ENCODE peak calls at places on chromosomes 6 and 20, in six cellular contexts. One of them, this sample, is unnamed.

GRCh38 chr20:36259177-36259835 is 23.0 kb downstream of the AAR2 start:
- DNase-seq in GM06990: no peak
- DNase-seq in C1 segment of cervical spinal cord: no peak
- DNase-seq in HuH-7.5: no peak
- DNase-seq in foreskin fibroblast: no peak
- DNase-seq in LHCN-M2: no peak
- DNase-seq in this sample: no peak

GRCh38 chr6:10081957-10082356 is 332.9 kb downstream of the TFAP2A start:
- DNase-seq in GM06990: no peak
- DNase-seq in C1 segment of cervical spinal cord: no peak
- DNase-seq in HuH-7.5: no peak
- DNase-seq in foreskin fibroblast: no peak
- DNase-seq in LHCN-M2: no peak
- DNase-seq in this sample: no peak

GRCh38 chr20:18984238-18985200 is 170.9 kb downstream of the SCP2D1 start:
- DNase-seq in GM06990: no peak
- DNase-seq in C1 segment of cervical spinal cord: no peak
- DNase-seq in HuH-7.5: no peak
- DNase-seq in foreskin fibroblast: no peak
- DNase-seq in LHCN-M2: no peak
- DNase-seq in this sample: no peak

GRCh38 chr6:1619666-1620503 is 10.2 kb downstream of the FOXC1 start:
- DNase-seq in GM06990: no peak
- DNase-seq in C1 segment of cervical spinal cord: no peak
- DNase-seq in HuH-7.5: no peak
- DNase-seq in foreskin fibroblast: peak
- DNase-seq in LHCN-M2: no peak
- DNase-seq in this sample: peak

GRCh38 chr20:47464380-47465101 is 37.1 kb upstream of the NCOA3 start:
- DNase-seq in GM06990: no peak
- DNase-seq in C1 segment of cervical spinal cord: no peak
- DNase-seq in HuH-7.5: peak
- DNase-seq in foreskin fibroblast: peak
- DNase-seq in LHCN-M2: peak
- DNase-seq in this sample: no peak

GRCh38 chr20:41371361-41371760 is 4.7 kb upstream of the EMILIN3 start:
- DNase-seq in GM06990: no peak
- DNase-seq in C1 segment of cervical spinal cord: no peak
- DNase-seq in HuH-7.5: no peak
- DNase-seq in foreskin fibroblast: peak
- DNase-seq in LHCN-M2: no peak
- DNase-seq in this sample: no peak

GRCh38 chr6:150290429-150290828 is 78.4 kb upstream of the IYD start:
- DNase-seq in GM06990: no peak
- DNase-seq in C1 segment of cervical spinal cord: no peak
- DNase-seq in HuH-7.5: no peak
- DNase-seq in foreskin fibroblast: peak
- DNase-seq in LHCN-M2: no peak
- DNase-seq in this sample: no peak

GRCh38 chr20:3318226-3318884 is 79.4 kb upstream of the SLC4A11 start:
- DNase-seq in GM06990: no peak
- DNase-seq in C1 segment of cervical spinal cord: no peak
- DNase-seq in HuH-7.5: no peak
- DNase-seq in foreskin fibroblast: no peak
- DNase-seq in LHCN-M2: no peak
- DNase-seq in this sample: no peak

GRCh38 chr6:24431045-24431451 is 28.3 kb downstream of the MRS2 start:
- DNase-seq in GM06990: no peak
- DNase-seq in C1 segment of cervical spinal cord: no peak
- DNase-seq in HuH-7.5: peak
- DNase-seq in foreskin fibroblast: peak
- DNase-seq in LHCN-M2: peak
- DNase-seq in this sample: peak

GRCh38 chr6:144335914-144336313 is 50.8 kb downstream of the UTRN start:
- DNase-seq in GM06990: peak
- DNase-seq in C1 segment of cervical spinal cord: no peak
- DNase-seq in HuH-7.5: no peak
- DNase-seq in foreskin fibroblast: peak
- DNase-seq in LHCN-M2: peak
- DNase-seq in this sample: peak

GRCh38 chr6:34396518-34396917 is 4.0 kb upstream of the NUDT3 start:
- DNase-seq in GM06990: no peak
- DNase-seq in C1 segment of cervical spinal cord: no peak
- DNase-seq in HuH-7.5: no peak
- DNase-seq in foreskin fibroblast: no peak
- DNase-seq in LHCN-M2: no peak
- DNase-seq in this sample: no peak

GRCh38 chr20:31617432-31618104 is 12.5 kb downstream of the ID1 start:
- DNase-seq in GM06990: no peak
- DNase-seq in C1 segment of cervical spinal cord: no peak
- DNase-seq in HuH-7.5: no peak
- DNase-seq in foreskin fibroblast: no peak
- DNase-seq in LHCN-M2: no peak
- DNase-seq in this sample: no peak

GRCh38 chr6:26105109-26105730 is 18.0 kb downstream of the HFE start:
- DNase-seq in GM06990: no peak
- DNase-seq in C1 segment of cervical spinal cord: no peak
- DNase-seq in HuH-7.5: no peak
- DNase-seq in foreskin fibroblast: no peak
- DNase-seq in LHCN-M2: no peak
- DNase-seq in this sample: no peak

GRCh38 chr6:139470971-139471370 is 96.5 kb upstream of the CITED2 start:
- DNase-seq in GM06990: no peak
- DNase-seq in C1 segment of cervical spinal cord: no peak
- DNase-seq in HuH-7.5: no peak
- DNase-seq in foreskin fibroblast: no peak
- DNase-seq in LHCN-M2: no peak
- DNase-seq in this sample: no peak

GRCh38 chr20:48705208-48706115 is 122.3 kb downstream of the PREX1 start:
- DNase-seq in GM06990: no peak
- DNase-seq in C1 segment of cervical spinal cord: no peak
- DNase-seq in HuH-7.5: peak
- DNase-seq in foreskin fibroblast: peak
- DNase-seq in LHCN-M2: no peak
- DNase-seq in this sample: no peak

GRCh38 chr6:12134991-12135390 is 122.9 kb downstream of the HIVEP1 start:
- DNase-seq in GM06990: no peak
- DNase-seq in C1 segment of cervical spinal cord: no peak
- DNase-seq in HuH-7.5: no peak
- DNase-seq in foreskin fibroblast: no peak
- DNase-seq in LHCN-M2: no peak
- DNase-seq in this sample: no peak

GRCh38 chr20:61436268-61436667 is 184.2 kb downstream of the CDH4 start:
- DNase-seq in GM06990: no peak
- DNase-seq in C1 segment of cervical spinal cord: no peak
- DNase-seq in HuH-7.5: no peak
- DNase-seq in foreskin fibroblast: peak
- DNase-seq in LHCN-M2: peak
- DNase-seq in this sample: no peak

GRCh38 chr6:155883334-155883731 is 427.7 kb upstream of the NOX3 start:
- DNase-seq in GM06990: no peak
- DNase-seq in C1 segment of cervical spinal cord: no peak
- DNase-seq in HuH-7.5: no peak
- DNase-seq in foreskin fibroblast: peak
- DNase-seq in LHCN-M2: no peak
- DNase-seq in this sample: no peak

GRCh38 chr20:32153771-32154170 is 44.3 kb downstream of the TM9SF4 start:
- DNase-seq in GM06990: no peak
- DNase-seq in C1 segment of cervical spinal cord: no peak
- DNase-seq in HuH-7.5: no peak
- DNase-seq in foreskin fibroblast: no peak
- DNase-seq in LHCN-M2: no peak
- DNase-seq in this sample: no peak

GRCh38 chr6:149060985-149061760 is 256.3 kb upstream of the TAB2 start:
- DNase-seq in GM06990: no peak
- DNase-seq in C1 segment of cervical spinal cord: no peak
- DNase-seq in HuH-7.5: no peak
- DNase-seq in foreskin fibroblast: peak
- DNase-seq in LHCN-M2: peak
- DNase-seq in this sample: no peak

GRCh38 chr20:10671850-10672578 is 1.8 kb downstream of the JAG1 start:
- DNase-seq in GM06990: peak
- DNase-seq in C1 segment of cervical spinal cord: no peak
- DNase-seq in HuH-7.5: peak
- DNase-seq in foreskin fibroblast: peak
- DNase-seq in LHCN-M2: peak
- DNase-seq in this sample: peak

GRCh38 chr6:165585060-165585459 is 78.0 kb downstream of the PDE10A start:
- DNase-seq in GM06990: no peak
- DNase-seq in C1 segment of cervical spinal cord: no peak
- DNase-seq in HuH-7.5: no peak
- DNase-seq in foreskin fibroblast: no peak
- DNase-seq in LHCN-M2: peak
- DNase-seq in this sample: no peak

GRCh38 chr6:99993533-99994251 is at the start of gene MCHR2:
- DNase-seq in GM06990: peak
- DNase-seq in C1 segment of cervical spinal cord: no peak
- DNase-seq in HuH-7.5: peak
- DNase-seq in foreskin fibroblast: peak
- DNase-seq in LHCN-M2: no peak
- DNase-seq in this sample: no peak

GRCh38 chr6:118263929-118264486 is 284.1 kb upstream of the PLN start:
- DNase-seq in GM06990: no peak
- DNase-seq in C1 segment of cervical spinal cord: peak
- DNase-seq in HuH-7.5: no peak
- DNase-seq in foreskin fibroblast: no peak
- DNase-seq in LHCN-M2: peak
- DNase-seq in this sample: no peak

GRCh38 chr6:13365320-13365719 is 37.0 kb upstream of the TBC1D7 start:
- DNase-seq in GM06990: no peak
- DNase-seq in C1 segment of cervical spinal cord: no peak
- DNase-seq in HuH-7.5: no peak
- DNase-seq in foreskin fibroblast: no peak
- DNase-seq in LHCN-M2: no peak
- DNase-seq in this sample: no peak

GRCh38 chr6:80460396-80460912 is 354.0 kb downstream of the BCKDHB start:
- DNase-seq in GM06990: no peak
- DNase-seq in C1 segment of cervical spinal cord: no peak
- DNase-seq in HuH-7.5: no peak
- DNase-seq in foreskin fibroblast: no peak
- DNase-seq in LHCN-M2: peak
- DNase-seq in this sample: no peak

GRCh38 chr6:120056085-120056484 is 706.5 kb upstream of the MAN1A1 start:
- DNase-seq in GM06990: peak
- DNase-seq in C1 segment of cervical spinal cord: no peak
- DNase-seq in HuH-7.5: no peak
- DNase-seq in foreskin fibroblast: no peak
- DNase-seq in LHCN-M2: peak
- DNase-seq in this sample: no peak

GRCh38 chr6:132199343-132199742 is 201.9 kb downstream of the MOXD1 start:
- DNase-seq in GM06990: no peak
- DNase-seq in C1 segment of cervical spinal cord: no peak
- DNase-seq in HuH-7.5: no peak
- DNase-seq in foreskin fibroblast: peak
- DNase-seq in LHCN-M2: peak
- DNase-seq in this sample: no peak

GRCh38 chr20:50298554-50299324 is 108.1 kb downstream of the CEBPB start:
- DNase-seq in GM06990: no peak
- DNase-seq in C1 segment of cervical spinal cord: no peak
- DNase-seq in HuH-7.5: no peak
- DNase-seq in foreskin fibroblast: no peak
- DNase-seq in LHCN-M2: no peak
- DNase-seq in this sample: no peak

GRCh38 chr6:106177786-106178185 is 91.7 kb downstream of the PRDM1 start:
- DNase-seq in GM06990: no peak
- DNase-seq in C1 segment of cervical spinal cord: no peak
- DNase-seq in HuH-7.5: no peak
- DNase-seq in foreskin fibroblast: no peak
- DNase-seq in LHCN-M2: no peak
- DNase-seq in this sample: no peak

GRCh38 chr6:32181890-32182529 is 2.0 kb downstream of the AGER start:
- DNase-seq in GM06990: no peak
- DNase-seq in C1 segment of cervical spinal cord: no peak
- DNase-seq in HuH-7.5: no peak
- DNase-seq in foreskin fibroblast: no peak
- DNase-seq in LHCN-M2: no peak
- DNase-seq in this sample: no peak

GRCh38 chr6:71489736-71490135 is 201.1 kb downstream of the OGFRL1 start:
- DNase-seq in GM06990: no peak
- DNase-seq in C1 segment of cervical spinal cord: no peak
- DNase-seq in HuH-7.5: no peak
- DNase-seq in foreskin fibroblast: peak
- DNase-seq in LHCN-M2: peak
- DNase-seq in this sample: no peak

GRCh38 chr6:1485678-1486077 is 96.3 kb downstream of the FOXF2 start:
- DNase-seq in GM06990: no peak
- DNase-seq in C1 segment of cervical spinal cord: no peak
- DNase-seq in HuH-7.5: no peak
- DNase-seq in foreskin fibroblast: peak
- DNase-seq in LHCN-M2: peak
- DNase-seq in this sample: no peak

GRCh38 chr6:169391473-169392071 is 137.9 kb upstream of the THBS2 start:
- DNase-seq in GM06990: no peak
- DNase-seq in C1 segment of cervical spinal cord: no peak
- DNase-seq in HuH-7.5: no peak
- DNase-seq in foreskin fibroblast: no peak
- DNase-seq in LHCN-M2: no peak
- DNase-seq in this sample: no peak

GRCh38 chr6:170000071-170000843 is 248.8 kb downstream of the ERMARD start:
- DNase-seq in GM06990: no peak
- DNase-seq in C1 segment of cervical spinal cord: no peak
- DNase-seq in HuH-7.5: no peak
- DNase-seq in foreskin fibroblast: no peak
- DNase-seq in LHCN-M2: no peak
- DNase-seq in this sample: no peak

GRCh38 chr6:1761472-1761871 is 151.8 kb downstream of the FOXC1 start:
- DNase-seq in GM06990: no peak
- DNase-seq in C1 segment of cervical spinal cord: no peak
- DNase-seq in HuH-7.5: no peak
- DNase-seq in foreskin fibroblast: peak
- DNase-seq in LHCN-M2: no peak
- DNase-seq in this sample: no peak

GRCh38 chr20:34524426-34524825 is 8.2 kb downstream of the DYNLRB1 start:
- DNase-seq in GM06990: no peak
- DNase-seq in C1 segment of cervical spinal cord: no peak
- DNase-seq in HuH-7.5: no peak
- DNase-seq in foreskin fibroblast: no peak
- DNase-seq in LHCN-M2: no peak
- DNase-seq in this sample: no peak

GRCh38 chr6:157273756-157274088 is 49.6 kb downstream of the TMEM242 start:
- DNase-seq in GM06990: peak
- DNase-seq in C1 segment of cervical spinal cord: no peak
- DNase-seq in HuH-7.5: peak
- DNase-seq in foreskin fibroblast: peak
- DNase-seq in LHCN-M2: no peak
- DNase-seq in this sample: peak

This sample was measured in activated T-cell treated with anti-CD3 and anti-CD28 coated beads, Interleukin-2, amount 50 U/mL, for 72 hours.